ENCODE peak calls at places on chromosomes 4 and X, in four cellular contexts. S is ovary, D is mammary epithelial cell, F is mesendoderm. O is an unnamed sample.
A peak's percentile ranks its signal among the peaks of the same experiment; 100 is the strongest.

GRCh38 chr4:72557021-72557420 is 12.0 kb downstream of the ADAMTS3 start:
- DNase-seq in S (peak; percentile 22), D (no peak), F (no peak), O (no peak)

GRCh38 chr4:105389167-105389566 is 84.7 kb downstream of the PPA2 start:
- DNase-seq in S (no peak), D (no peak), F (no peak), O (no peak)

GRCh38 chrX:11100281-11101035 is 10.7 kb upstream of the HCCS start:
- DNase-seq in S (peak; percentile 50), D (peak; percentile 61), F (peak; percentile 69), O (peak; percentile 50)

GRCh38 chr4:4950891-4951290 is 68.4 kb downstream of the CYTL1 start:
- DNase-seq in S (no peak), D (no peak), F (no peak), O (no peak)

GRCh38 chrX:43278440-43278839 is 377.7 kb upstream of the MAOA start:
- DNase-seq in S (no peak), D (no peak), F (no peak), O (no peak)

GRCh38 chr4:109614466-109614865 is 54.4 kb downstream of the MCUB start:
- DNase-seq in S (no peak), D (no peak), F (no peak), O (peak; percentile 6)

GRCh38 chrX:154967603-154968002 is 54.9 kb downstream of the F8 start:
- DNase-seq in S (no peak), D (peak; percentile 11), F (no peak), O (no peak)

GRCh38 chrX:154998204-154998880 is 24.2 kb downstream of the F8 start:
- DNase-seq in S (no peak), D (no peak), F (no peak), O (no peak)

GRCh38 chrX:40152173-40152705 is 54.5 kb upstream of the BCOR start:
- DNase-seq in S (peak; percentile 33), D (no peak), F (peak; percentile 11), O (no peak)
- H3K27me3 ChIP-seq in S (no peaks in the 10 kb centered on the region), D (peaks cover 47% of the 10 kb centered on the region), F (peaks cover 3% of the 10 kb centered on the region), O (no peaks in the 10 kb centered on the region)

GRCh38 chr4:111639120-111639519 is 506.1 kb upstream of the FAM241A start:
- DNase-seq in S (no peak), D (no peak), F (no peak), O (no peak)
- H3K27me3 ChIP-seq in S (no peaks in the 10 kb centered on the region), D (no peaks in the 10 kb centered on the region), F (no peaks in the 10 kb centered on the region), O (no peaks in the 10 kb centered on the region)

GRCh38 chr4:111781611-111782010 is 363.6 kb upstream of the FAM241A start:
- DNase-seq in S (no peak), D (peak; percentile 43), F (peak; percentile 15), O (no peak)
- H3K27me3 ChIP-seq in S (no peaks in the 10 kb centered on the region), D (peaks cover 2% of the 10 kb centered on the region), F (no peaks in the 10 kb centered on the region), O (no peaks in the 10 kb centered on the region)

GRCh38 chrX:13627306-13627705 is 25.6 kb upstream of the TCEANC start:
- DNase-seq in S (no peak), D (no peak), F (no peak), O (no peak)
- H3K27me3 ChIP-seq in S (no peaks in the 10 kb centered on the region), D (no peaks in the 10 kb centered on the region), F (no peaks in the 10 kb centered on the region), O (no peaks in the 10 kb centered on the region)

GRCh38 chr4:107117726-107118125 is 81.6 kb upstream of the DKK2 start:
- DNase-seq in S (no peak), D (no peak), F (no peak), O (no peak)

GRCh38 chr4:107114059-107114458 is 77.9 kb upstream of the DKK2 start:
- DNase-seq in S (no peak), D (no peak), F (no peak), O (no peak)

GRCh38 chr4:107120661-107121060 is 84.5 kb upstream of the DKK2 start:
- DNase-seq in S (no peak), D (no peak), F (peak; percentile 56), O (peak; percentile 18)

GRCh38 chr4:107115185-107115847 is 79.2 kb upstream of the DKK2 start:
- DNase-seq in S (no peak), D (no peak), F (peak; percentile 59), O (peak; percentile 38)
- H3K27me3 ChIP-seq in S (no peaks in the 10 kb centered on the region), D (no peaks in the 10 kb centered on the region), F (no peaks in the 10 kb centered on the region), O (no peaks in the 10 kb centered on the region)

DNA sequence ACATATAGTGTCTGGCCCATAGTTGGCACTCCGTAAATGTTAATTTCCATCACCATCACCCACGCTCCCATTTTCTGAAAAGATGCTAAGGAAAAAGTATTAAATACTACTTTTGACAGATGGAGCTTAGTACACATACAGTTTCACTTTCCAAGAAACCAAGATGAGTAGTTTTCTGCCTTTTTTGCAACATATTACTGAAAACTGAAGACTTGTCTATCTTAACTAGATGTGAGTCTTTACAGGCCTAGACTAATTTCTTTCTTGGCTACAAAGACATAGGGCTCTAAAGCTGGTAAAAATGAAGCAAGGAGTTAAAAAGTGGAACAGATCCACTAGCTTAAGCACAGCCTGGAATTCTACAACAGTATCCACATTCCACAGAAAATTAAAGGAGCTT is 68.2 kb downstream of the ATP11C start:
- DNase-seq in S (no peak), D (no peak), F (no peak), O (no peak)
- H3K27me3 ChIP-seq in S (no peaks in the 10 kb centered on the region), D (no peaks in the 10 kb centered on the region), F (no peaks in the 10 kb centered on the region), O (no peaks in the 10 kb centered on the region)

DNA sequence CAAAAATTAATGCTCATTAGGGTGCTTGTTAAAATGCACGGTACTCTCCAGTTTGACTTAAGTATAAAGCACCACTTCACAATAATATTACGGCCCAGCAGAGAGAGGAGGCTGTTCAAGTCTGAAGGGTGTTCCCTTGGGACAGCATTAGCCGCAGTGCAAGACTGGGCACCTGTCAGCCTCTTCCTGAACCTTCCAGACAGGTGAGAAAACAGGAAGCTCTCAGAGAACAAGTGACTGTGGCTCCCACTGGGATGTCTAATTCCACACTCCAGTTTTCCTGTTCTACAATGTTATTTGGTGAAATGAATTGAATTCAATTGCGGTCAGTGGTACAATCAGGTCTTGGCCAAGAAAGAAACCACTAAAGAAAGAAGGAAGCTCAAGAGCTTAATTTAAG is 414.4 kb downstream of the SMARCA1 start:
- DNase-seq in S (no peak), D (no peak), F (no peak), O (no peak)
- H3K27me3 ChIP-seq in S (no peaks in the 10 kb centered on the region), D (no peaks in the 10 kb centered on the region), F (no peaks in the 10 kb centered on the region), O (no peaks in the 10 kb centered on the region)

GRCh38 chr4:125498981-125499380 is 184.2 kb downstream of the FAT4 start:
- DNase-seq in S (no peak), D (no peak), F (no peak), O (no peak)

GRCh38 chr4:125497861-125498260 is 183.1 kb downstream of the FAT4 start:
- DNase-seq in S (no peak), D (no peak), F (no peak), O (no peak)

GRCh38 chr4:125505637-125506036 is 190.9 kb downstream of the FAT4 start:
- DNase-seq in S (no peak), D (no peak), F (no peak), O (no peak)

DNA sequence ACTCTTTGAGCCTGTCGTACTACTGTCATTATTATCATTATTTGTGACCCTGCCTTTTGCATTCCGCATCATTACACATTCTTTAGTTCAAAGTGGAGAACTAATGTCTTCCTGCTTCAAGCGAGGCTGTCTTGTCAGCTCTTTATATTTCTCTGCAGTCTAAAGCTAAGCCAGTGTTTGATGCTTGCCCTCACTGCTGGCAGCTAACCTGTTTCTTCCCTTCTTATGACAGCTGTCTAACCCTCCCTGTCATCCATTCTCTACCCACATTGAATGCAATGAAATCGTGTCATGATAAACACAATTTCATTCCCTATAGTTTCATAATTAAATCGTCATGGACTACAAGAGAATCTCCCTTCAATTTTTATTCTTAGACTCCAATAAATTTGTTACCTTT is 186.9 kb downstream of the FAT4 start:
- DNase-seq in S (no peak), D (no peak), F (no peak), O (no peak)
- H3K27me3 ChIP-seq in S (peaks cover 3% of the 10 kb centered on the region), D (peaks cover 4% of the 10 kb centered on the region), F (no peaks in the 10 kb centered on the region), O (no peaks in the 10 kb centered on the region)

GRCh38 chr4:41410049-41410448 is 127.9 kb upstream of the LIMCH1 start:
- DNase-seq in S (no peak), D (peak; percentile 49), F (no peak), O (no peak)

GRCh38 chr4:41409095-41409494 is 128.9 kb upstream of the LIMCH1 start:
- DNase-seq in S (no peak), D (no peak), F (no peak), O (no peak)

GRCh38 chr4:41418444-41418843 is 119.5 kb upstream of the LIMCH1 start:
- DNase-seq in S (peak; percentile 36), D (peak; percentile 37), F (peak; percentile 68), O (no peak)

GRCh38 chr4:41414380-41414779 is 123.6 kb upstream of the LIMCH1 start:
- DNase-seq in S (no peak), D (no peak), F (no peak), O (no peak)

GRCh38 chr4:41413670-41414069 is 124.3 kb upstream of the LIMCH1 start:
- DNase-seq in S (no peak), D (peak; percentile 6), F (no peak), O (no peak)
- H3K27me3 ChIP-seq in S (no peaks in the 10 kb centered on the region), D (no peaks in the 10 kb centered on the region), F (no peaks in the 10 kb centered on the region), O (no peaks in the 10 kb centered on the region)